ENCODE peak calls at places on chromosomes 16 and 17, in four cellular contexts. G, P, H and A are unnamed samples.

GRCh38 chr16:50279142-50279865 is 13.0 kb downstream of the ADCY7 start:
- DNase-seq in G (no peak), H (no peak), P (no peak), A (no peak)

GRCh38 chr17:36934759-36935630 is 2.3 kb upstream of the LHX1 start:
- DNase-seq in H (no peak), P (no peak), G (no peak), A (no peak)

GRCh38 chr17:7064248-7064647 is 15.8 kb downstream of the CLEC10A start:
- DNase-seq in P (no peak), H (no peak), G (no peak), A (no peak)

GRCh38 chr16:17224859-17225258 is 245.9 kb downstream of the XYLT1 start:
- DNase-seq in H (peak; percentile 5), P (peak; percentile 75), G (no peak), A (no peak)

GRCh38 chr16:72469932-72470331 is 298.0 kb upstream of the PMFBP1 start:
- DNase-seq in P (no peak), G (no peak), H (no peak), A (no peak)

GRCh38 chr17:6603746-6604325 is 36.7 kb downstream of the KIAA0753 start:
- DNase-seq in H (no peak), G (no peak), P (no peak), A (no peak)

GRCh38 chr16:56530872-56531271 is 11.0 kb upstream of the BBS2 start:
- DNase-seq in H (no peak), G (no peak), P (no peak), A (no peak)

GRCh38 chr16:88531346-88531745 is 38.9 kb upstream of the ZC3H18 start:
- DNase-seq in G (no peak), P (no peak), H (no peak), A (no peak)

GRCh38 chr16:58114827-58115825 is 14.1 kb downstream of the CFAP20 start:
- DNase-seq in P (no peak), H (no peak), G (no peak), A (no peak)

GRCh38 chr16:66741131-66741900 is 10.1 kb downstream of the DYNC1LI2 start:
- DNase-seq in G (no peak), P (peak; percentile 92), H (no peak), A (no peak)

GRCh38 chr16:85750021-85750826 is 672 bp downstream of the C16orf74 start:
- DNase-seq in H (peak; percentile 33), P (peak; percentile 61), G (no peak), A (peak; percentile 63)